ENCODE peak calls at places on chromosomes 11 and 22, in eight cellular contexts. Q, S, W, E, D, P, L and B are unnamed samples.

GRCh38 chr11:103805688-103806009 is 230.8 kb upstream of the DDI1 start:
- DNase-seq in E (no peak), P (no peak), Q (no peak), W (no peak), L (no peak), S (no peak), D (no peak), B (no peak)

GRCh38 chr11:125110506-125110905 is 920 bp downstream of the TMEM218 start:
- DNase-seq in D (no peak), S (no peak), W (no peak), P (no peak), L (no peak), Q (no peak), E (no peak), B (no peak)

GRCh38 chr11:78244080-78244479 is 55.4 kb downstream of the USP35 start:
- DNase-seq in E (no peak), P (no peak), W (no peak), D (no peak), L (no peak), Q (no peak), S (no peak), B (no peak)

GRCh38 chr11:1570896-1571759 is 943 bp downstream of the DUSP8 start:
- DNase-seq in E (no peak), P (no peak), W (no peak), L (peak; percentile 25), S (no peak), D (peak; percentile 31), Q (peak; percentile 25), B (peak; percentile 71)

GRCh38 chr11:69671734-69672465 is 3.3 kb downstream of the LTO1 start:
- DNase-seq in P (no peak), D (no peak), S (peak; percentile 8), L (no peak), Q (no peak), W (no peak), E (no peak), B (no peak)

GRCh38 chr22:27163162-27164137 is 506.1 kb downstream of the MIAT start:
- DNase-seq in Q (no peak), P (no peak), D (no peak), S (no peak), E (no peak), W (no peak), L (no peak), B (no peak)

GRCh38 chr22:50622723-50623327 is 5.1 kb downstream of the ARSA start:
- DNase-seq in E (no peak), P (no peak), L (no peak), S (no peak), W (no peak), D (peak; percentile 91), Q (peak; percentile 9), B (peak; percentile 95)

GRCh38 chr11:100682247-100682969 is 4.7 kb upstream of the ARHGAP42 start:
- DNase-seq in D (no peak), L (no peak), S (no peak), E (no peak), Q (no peak), W (peak; percentile 46), P (no peak), B (no peak)

GRCh38 chr11:48014917-48015316 is 34.6 kb downstream of the PTPRJ start:
- DNase-seq in W (no peak), Q (no peak), L (no peak), D (no peak), E (no peak), P (no peak), S (no peak), B (no peak)

GRCh38 chr11:48013269-48013901 is 33.0 kb downstream of the PTPRJ start:
- DNase-seq in W (peak; percentile 65), L (peak; percentile 87), E (no peak), P (peak; percentile 64), S (no peak), Q (peak; percentile 98), D (peak; percentile 45), B (peak; percentile 50)

GRCh38 chr11:48011125-48012050 is 31.0 kb downstream of the PTPRJ start:
- DNase-seq in W (no peak), S (no peak), P (no peak), Q (no peak), L (no peak), D (no peak), E (no peak), B (no peak)

GRCh38 chr11:48007677-48008076 is 27.3 kb downstream of the PTPRJ start:
- DNase-seq in L (no peak), Q (no peak), P (peak; percentile 61), E (no peak), W (no peak), S (peak; percentile 35), D (no peak), B (no peak)

GRCh38 chr11:48012051-48012391 is 31.7 kb downstream of the PTPRJ start:
- DNase-seq in L (no peak), S (no peak), E (no peak), D (no peak), Q (no peak), P (no peak), W (no peak), B (no peak)
- H3K27ac ChIP-seq in L (peak overlapping the region; percentile 56), S (no peak overlapping the region), E (no peak overlapping the region), D (peak overlapping the region; percentile 33), Q (peak overlapping the region; percentile 84), P (no peak overlapping the region), W (no peak overlapping the region), B (no peak overlapping the region)

GRCh38 chr22:42642801-42643631 is 2.6 kb upstream of the ATP5MGL start:
- DNase-seq in E (no peak), D (no peak), P (no peak), S (no peak), L (no peak), Q (no peak), W (no peak), B (no peak)

GRCh38 chr22:42641801-42642413 is 1.5 kb upstream of the ATP5MGL start:
- DNase-seq in D (no peak), L (no peak), W (no peak), P (no peak), S (no peak), Q (no peak), E (no peak), B (no peak)

GRCh38 chr22:42644422-42645340 is 4.3 kb upstream of the ATP5MGL start:
- DNase-seq in L (no peak), W (no peak), E (no peak), Q (peak; percentile 46), D (no peak), S (peak; percentile 59), P (peak; percentile 75), B (peak; percentile 37)

GRCh38 chr22:42645341-42645937 is 3.8 kb downstream of the CYB5R3 start:
- DNase-seq in P (peak; percentile 61), S (no peak), L (no peak), E (no peak), W (no peak), D (no peak), Q (peak; percentile 59), B (no peak)

DNA sequence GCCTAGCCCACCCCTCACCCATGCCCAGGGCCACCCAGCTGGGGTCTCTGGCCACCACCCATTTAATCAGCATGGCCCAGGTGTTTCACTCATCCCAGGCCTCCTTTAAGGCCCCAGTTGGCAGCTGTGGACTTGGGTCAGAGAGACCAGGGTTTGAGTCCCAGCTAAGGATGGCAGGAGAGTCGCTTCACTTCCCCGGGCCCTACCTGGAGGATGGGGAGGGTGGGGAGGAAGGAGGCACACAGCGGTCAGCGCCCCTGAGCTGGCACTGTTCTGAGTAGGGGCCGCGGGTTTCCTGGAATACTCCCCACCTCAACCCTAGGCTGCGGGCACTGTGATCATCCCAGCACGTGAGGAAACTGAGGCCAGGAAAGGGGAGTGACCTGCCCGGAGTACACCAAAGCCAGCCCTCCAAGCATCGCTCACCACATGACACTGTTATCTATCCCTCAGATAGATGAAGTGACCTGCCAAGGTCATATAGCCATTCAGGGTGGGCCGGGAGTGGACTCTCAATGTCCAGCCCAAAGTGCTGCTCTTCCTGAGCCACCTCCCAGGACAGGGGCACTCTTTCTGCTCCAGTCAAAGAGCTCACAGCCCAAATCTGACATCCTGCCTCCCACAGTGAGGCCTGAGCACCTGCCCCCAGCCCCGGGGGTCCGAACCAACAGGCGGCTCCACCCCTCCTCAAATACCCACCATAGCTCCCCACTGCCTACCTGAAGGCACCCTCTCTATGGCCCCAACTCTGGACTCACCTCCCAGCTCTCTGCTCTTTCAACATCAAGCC is 3.4 kb upstream of the ATP5MGL start:
- DNase-seq in W (no peak), D (no peak), E (no peak), L (no peak), S (no peak), Q (no peak), P (no peak), B (no peak)
- H3K27ac ChIP-seq in W (peak overlapping the region; percentile 66), D (no peak overlapping the region), E (no peak overlapping the region), L (peak overlapping the region; percentile 98), S (peak overlapping the region; percentile 97), Q (peak overlapping the region; percentile 91), P (peak overlapping the region; percentile 95), B (peak overlapping the region; percentile 33)

GRCh38 chr11:19199037-19199436 is 2.7 kb downstream of the CSRP3 start:
- DNase-seq in D (no peak), P (no peak), W (no peak), L (no peak), S (no peak), E (no peak), Q (no peak), B (no peak)

GRCh38 chr11:19196458-19196857 is 5.3 kb downstream of the CSRP3 start:
- DNase-seq in E (no peak), Q (no peak), D (no peak), W (no peak), L (no peak), P (no peak), S (peak; percentile 71), B (no peak)

GRCh38 chr11:19199766-19200165 is 2.0 kb downstream of the CSRP3 start:
- DNase-seq in E (no peak), D (no peak), L (no peak), W (no peak), Q (no peak), P (no peak), S (no peak), B (no peak)

GRCh38 chr11:19200410-19201201 is 1.2 kb downstream of the CSRP3 start:
- DNase-seq in L (no peak), S (peak; percentile 74), P (no peak), Q (no peak), D (peak; percentile 37), E (no peak), W (peak; percentile 70), B (peak; percentile 3)

GRCh38 chr11:19201737-19202605 is at the start of gene CSRP3:
- DNase-seq in P (no peak), L (no peak), S (peak; percentile 84), E (no peak), W (peak; percentile 31), Q (no peak), D (no peak), B (no peak)
- H3K27ac ChIP-seq in P (no peak within 1 kb of the TSS), L (no peak within 1 kb of the TSS), S (peak within 1 kb of the TSS; percentile 94), E (no peak within 1 kb of the TSS), W (no peak within 1 kb of the TSS), Q (no peak within 1 kb of the TSS), D (no peak within 1 kb of the TSS), B (no peak within 1 kb of the TSS)

GRCh38 chr11:4190519-4190918 is 95.9 kb downstream of the RRM1 start:
- DNase-seq in L (no peak), Q (no peak), W (no peak), E (no peak), S (no peak), P (no peak), D (no peak), B (no peak)
- H3K27ac ChIP-seq in L (no peak overlapping the region), Q (no peak overlapping the region), W (no peak overlapping the region), E (no peak overlapping the region), S (no peak overlapping the region), P (no peak overlapping the region), D (no peak overlapping the region), B (no peak overlapping the region)

DNA sequence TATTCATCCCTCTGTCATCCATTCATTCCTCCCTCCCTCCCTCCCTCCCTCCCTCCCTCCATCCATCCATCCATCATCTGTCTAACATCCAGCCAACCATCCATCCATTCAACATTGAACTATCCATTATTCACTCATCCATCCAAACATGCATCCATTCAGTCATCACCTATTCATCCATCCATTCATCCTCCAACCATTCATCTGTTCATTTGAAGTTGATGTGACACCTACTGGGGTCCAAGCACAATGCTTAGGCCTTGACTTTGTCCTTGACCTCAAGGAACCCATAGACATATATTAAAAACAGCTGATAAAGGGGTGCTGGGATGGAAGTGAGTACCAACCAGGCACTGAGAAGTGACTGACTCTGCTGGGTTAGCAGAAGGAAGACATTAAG is 26.6 kb downstream of the BCR start:
- DNase-seq in L (no peak), P (no peak), D (no peak), W (no peak), S (no peak), Q (no peak), E (no peak), B (no peak)
- H3K27ac ChIP-seq in L (no peak overlapping the region), P (no peak overlapping the region), D (no peak overlapping the region), W (no peak overlapping the region), S (no peak overlapping the region), Q (peak overlapping the region; percentile 55), E (no peak overlapping the region), B (no peak overlapping the region)